ENCODE peak calls at places on chromosome 16, in four cellular contexts. B is neural progenitor cell, O is OCI-LY7, K is GM23338. V is an unnamed sample.

GRCh38 chr16:3839402-3840184 is 40.9 kb downstream of the CREBBP start:
- DNase-seq in B (no peak), O (no peak), K (no peak), V (no peak)

GRCh38 chr16:47463771-47464624 is 2.9 kb downstream of the PHKB start:
- DNase-seq in B (peak; percentile 42), O (peak; percentile 13), K (no peak), V (no peak)

GRCh38 chr16:30761427-30761927 is 385 bp downstream of the CFAP119 start:
- DNase-seq in B (peak; percentile 70), O (peak; percentile 83), K (peak; percentile 80), V (peak; percentile 58)

GRCh38 chr16:46884513-46885293 is 541 bp downstream of the GPT2 start:
- DNase-seq in B (peak; percentile 59), O (peak; percentile 55), K (no peak), V (peak; percentile 45)

GRCh38 chr16:83813818-83814653 is 6.3 kb downstream of the HSBP1 start:
- DNase-seq in B (peak; percentile 73), O (peak; percentile 14), K (peak; percentile 62), V (peak; percentile 37)

GRCh38 chr16:77858060-77858459 is 69.7 kb downstream of the VAT1L start:
- DNase-seq in B (no peak), O (no peak), K (no peak), V (no peak)

GRCh38 chr16:66475232-66475631 is 48.1 kb downstream of the BEAN1 start:
- DNase-seq in B (no peak), O (no peak), K (no peak), V (no peak)

GRCh38 chr16:23877107-23878070 is 41.6 kb downstream of the PRKCB start:
- DNase-seq in B (no peak), O (peak; percentile 39), K (no peak), V (no peak)

GRCh38 chr16:13594798-13595197 is 325.2 kb upstream of the ERCC4 start:
- DNase-seq in B (peak; percentile 74), O (no peak), K (peak; percentile 86), V (no peak)

GRCh38 chr16:86628614-86629013 is 50.3 kb downstream of the FOXL1 start:
- DNase-seq in B (no peak), O (no peak), K (no peak), V (no peak)

GRCh38 chr16:49881890-49882289 is 26.0 kb upstream of the ZNF423 start:
- DNase-seq in B (no peak), O (no peak), K (no peak), V (no peak)

GRCh38 chr16:49875812-49876715 is 20.2 kb upstream of the ZNF423 start:
- DNase-seq in B (peak; percentile 73), O (no peak), K (peak; percentile 57), V (peak; percentile 38)

GRCh38 chr16:49874613-49875237 is 18.8 kb upstream of the ZNF423 start:
- DNase-seq in B (no peak), O (no peak), K (no peak), V (no peak)

GRCh38 chr16:49876716-49877129 is 20.8 kb upstream of the ZNF423 start:
- DNase-seq in B (peak; percentile 83), O (no peak), K (peak; percentile 86), V (peak; percentile 86)
- H3K27ac ChIP-seq in B (no peak overlapping the region), O (no peak overlapping the region), K (no peak overlapping the region), V (no peak overlapping the region)

GRCh38 chr16:69767459-69768229 is 5.5 kb downstream of the WWP2 start:
- DNase-seq in B (no peak), O (no peak), K (no peak), V (no peak)

GRCh38 chr16:69761983-69762842 is at the start of gene WWP2:
- DNase-seq in B (peak; percentile 95), O (peak; percentile 90), K (peak; percentile 91), V (peak; percentile 94)

GRCh38 chr16:69763557-69763942 is 1.4 kb downstream of the WWP2 start:
- DNase-seq in B (no peak), O (no peak), K (no peak), V (no peak)

GRCh38 chr16:69762843-69763556 is 868 bp downstream of the WWP2 start:
- DNase-seq in B (peak; percentile 15), O (peak; percentile 41), K (no peak), V (peak; percentile 61)
- TF ChIP-seq EZH2phosphoT487 in B (no peak), O (no peak), K (no peak), V (no peak)

GRCh38 chr16:58026705-58027340 is 1.3 kb downstream of the MMP15 start:
- DNase-seq in B (peak; percentile 66), O (no peak), K (peak; percentile 52), V (peak; percentile 51)
- H3K4me1 ChIP-seq in B (peaks cover 33% of the 10 kb centered on the region), O (no peaks in the 10 kb centered on the region), K (peaks cover 45% of the 10 kb centered on the region), V (peaks cover 27% of the 10 kb centered on the region)

GRCh38 chr16:67593288-67593687 is 31.0 kb downstream of the CTCF start:
- DNase-seq in B (peak; percentile 11), O (no peak), K (peak; percentile 44), V (no peak)

GRCh38 chr16:67593701-67594100 is 31.4 kb downstream of the CTCF start:
- DNase-seq in B (no peak), O (no peak), K (no peak), V (no peak)

GRCh38 chr16:67594956-67595355 is 32.6 kb downstream of the CTCF start:
- DNase-seq in B (no peak), O (no peak), K (peak; percentile 56), V (peak; percentile 9)

GRCh38 chr16:67598527-67598926 is 36.2 kb downstream of the CTCF start:
- DNase-seq in B (no peak), O (no peak), K (no peak), V (no peak)

DNA sequence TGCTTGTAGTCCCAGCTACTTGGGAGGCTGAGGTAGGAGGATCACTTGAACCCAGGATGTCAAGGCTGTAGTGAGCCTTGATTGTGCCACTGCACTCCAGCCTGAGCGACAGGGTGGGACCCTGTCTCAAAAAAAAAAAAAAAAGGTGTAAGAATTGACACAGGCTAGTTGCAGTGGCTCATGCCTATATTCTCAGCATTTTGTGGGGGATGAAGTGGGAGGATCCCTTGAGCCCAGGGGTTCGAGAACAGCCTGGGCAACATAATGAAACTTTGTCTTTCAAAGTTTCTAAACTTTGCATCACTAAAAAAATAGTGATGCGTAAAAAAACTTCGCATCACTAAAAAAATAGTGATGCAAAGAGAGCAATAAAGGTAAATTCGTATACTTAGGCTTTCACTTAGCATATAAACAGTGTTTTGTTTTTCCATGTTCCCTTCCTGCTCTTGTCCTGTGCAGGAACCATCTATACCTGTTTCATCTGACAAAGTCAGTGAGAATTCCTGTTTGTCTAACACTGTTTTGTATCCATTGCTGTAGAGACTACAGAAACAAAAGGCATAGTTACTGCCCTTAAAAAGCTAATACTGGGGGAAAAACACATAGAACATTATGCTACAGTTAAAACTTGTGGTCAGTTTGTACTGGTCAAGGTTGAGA is 32.1 kb downstream of the CTCF start:
- DNase-seq in B (no peak), O (no peak), K (peak; percentile 25), V (no peak)
- H3K27ac ChIP-seq in B (no peak overlapping the region), O (no peak overlapping the region), K (peak overlapping the region; percentile 91), V (no peak overlapping the region)

GRCh38 chr16:85430523-85431381 is 182.4 kb upstream of the GSE1 start:
- DNase-seq in B (no peak), O (no peak), K (no peak), V (no peak)
- TF ChIP-seq EZH2phosphoT487 in B (no peak), O (no peak), K (no peak), V (no peak)

GRCh38 chr16:2038359-2039285 is 9.0 kb downstream of the NTHL1 start:
- DNase-seq in B (no peak), O (no peak), K (no peak), V (peak; percentile 69)
- H3K4me1 ChIP-seq in B (peaks cover 6% of the 10 kb centered on the region), O (no peaks in the 10 kb centered on the region), K (no peaks in the 10 kb centered on the region), V (peaks cover 72% of the 10 kb centered on the region)

DNA sequence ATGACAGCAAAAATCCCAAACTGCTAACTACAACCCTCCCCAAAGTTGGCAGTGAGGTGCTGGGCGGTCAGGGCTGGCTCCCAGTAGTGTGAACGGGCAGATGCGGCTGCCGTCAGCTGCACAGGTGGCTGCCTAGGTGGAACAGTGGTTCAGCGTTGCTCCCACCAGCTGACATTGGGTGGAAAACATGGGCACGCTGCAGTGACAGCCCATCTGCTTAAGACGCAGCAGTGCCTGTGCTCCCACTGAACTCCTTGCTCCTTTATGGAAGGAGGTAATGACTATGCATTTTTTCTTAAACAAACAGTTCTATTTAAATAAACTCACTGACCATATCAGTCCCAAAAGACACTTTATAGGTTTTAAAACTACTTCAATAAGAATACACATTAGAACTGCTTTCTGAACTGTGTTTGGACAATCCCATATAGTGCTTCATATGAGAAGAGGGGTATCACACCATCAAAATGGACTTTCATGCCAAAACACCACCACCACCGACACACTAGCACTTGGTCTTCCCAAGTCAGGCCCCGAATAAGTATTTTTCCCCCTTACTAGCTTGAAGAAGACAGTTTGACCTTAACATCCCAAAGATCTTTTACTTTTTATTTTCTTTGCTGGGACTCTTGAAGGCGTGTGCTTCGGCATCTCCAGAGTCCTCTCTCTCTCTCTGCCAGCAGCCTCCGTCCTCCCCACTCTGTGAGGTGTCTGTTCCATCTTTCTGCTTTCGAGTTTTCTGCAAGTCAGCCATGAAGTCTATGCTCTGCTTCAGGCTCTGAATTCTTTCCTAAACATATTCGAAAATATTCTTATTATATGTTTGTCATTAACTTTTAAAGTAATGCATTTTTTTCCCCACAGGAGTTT is 34.4 kb downstream of the BRD7 start:
- DNase-seq in B (no peak), O (no peak), K (no peak), V (no peak)
- H3K27ac ChIP-seq in B (no peak overlapping the region), O (no peak overlapping the region), K (no peak overlapping the region), V (no peak overlapping the region)

V was measured in hepatocyte.